ENCODE peak calls at places on chromosomes 5 and 9, in six cellular contexts. Z, E, K, M, X and L are unnamed samples. For H3K4me1, the result is how much of the 10 kb centered on the place peaks cover.

GRCh38 chr5:140480310-140481014 is 67.0 kb upstream of the EIF4EBP3 start:
- DNase-seq in Z (no peak), E (no peak), K (no peak), M (no peak), X (no peak), L (no peak)

GRCh38 chr5:129511291-129511690 is 51.2 kb downstream of the ADAMTS19 start:
- DNase-seq in Z (no peak), E (no peak), K (no peak), M (no peak), X (no peak), L (no peak)

GRCh38 chr5:78526049-78526525 is 122.5 kb downstream of the LHFPL2 start:
- DNase-seq in Z (no peak), E (peak), K (no peak), M (no peak), X (no peak), L (peak)

GRCh38 chr9:121683652-121684051 is 32.2 kb downstream of the DAB2IP start:
- DNase-seq in Z (no peak), E (no peak), K (no peak), M (no peak), X (no peak), L (no peak)

GRCh38 chr9:86563350-86563749 is 209.1 kb upstream of the TUT7 start:
- DNase-seq in Z (no peak), E (no peak), K (no peak), M (no peak), X (no peak), L (no peak)

GRCh38 chr9:38018964-38019602 is 49.9 kb downstream of the SHB start:
- DNase-seq in Z (peak), E (peak), K (no peak), M (peak), X (peak), L (no peak)

GRCh38 chr9:37026936-37027581 is 7.0 kb downstream of the PAX5 start:
- DNase-seq in Z (no peak), E (no peak), K (no peak), M (no peak), X (peak), L (no peak)

GRCh38 chr5:141800629-141801028 is 77.6 kb downstream of the PCDH1 start:
- DNase-seq in Z (no peak), E (no peak), K (no peak), M (no peak), X (peak), L (no peak)

GRCh38 chr9:82720515-82720914 is 342.4 kb downstream of the RASEF start:
- DNase-seq in Z (no peak), E (no peak), K (no peak), M (no peak), X (no peak), L (no peak)

GRCh38 chr5:116032094-116032517 is at the start of gene ARL14EPL:
- DNase-seq in Z (no peak), E (peak), K (no peak), M (peak), X (peak), L (peak)

GRCh38 chr5:29924107-29924506 is 1269.4 kb upstream of the CDH6 start:
- DNase-seq in Z (no peak), E (no peak), K (no peak), M (no peak), X (no peak), L (no peak)

GRCh38 chr5:146041180-146041789 is 64.1 kb downstream of the PLAC8L1 start:
- DNase-seq in Z (no peak), E (peak), K (peak), M (no peak), X (no peak), L (no peak)

GRCh38 chr5:51479840-51480239 is 96.6 kb downstream of the ISL1 start:
- DNase-seq in Z (no peak), E (no peak), K (no peak), M (no peak), X (no peak), L (no peak)

GRCh38 chr9:98104445-98104881 is 14.6 kb downstream of the TRIM14 start:
- DNase-seq in Z (no peak), E (no peak), K (no peak), M (no peak), X (no peak), L (no peak)

DNA sequence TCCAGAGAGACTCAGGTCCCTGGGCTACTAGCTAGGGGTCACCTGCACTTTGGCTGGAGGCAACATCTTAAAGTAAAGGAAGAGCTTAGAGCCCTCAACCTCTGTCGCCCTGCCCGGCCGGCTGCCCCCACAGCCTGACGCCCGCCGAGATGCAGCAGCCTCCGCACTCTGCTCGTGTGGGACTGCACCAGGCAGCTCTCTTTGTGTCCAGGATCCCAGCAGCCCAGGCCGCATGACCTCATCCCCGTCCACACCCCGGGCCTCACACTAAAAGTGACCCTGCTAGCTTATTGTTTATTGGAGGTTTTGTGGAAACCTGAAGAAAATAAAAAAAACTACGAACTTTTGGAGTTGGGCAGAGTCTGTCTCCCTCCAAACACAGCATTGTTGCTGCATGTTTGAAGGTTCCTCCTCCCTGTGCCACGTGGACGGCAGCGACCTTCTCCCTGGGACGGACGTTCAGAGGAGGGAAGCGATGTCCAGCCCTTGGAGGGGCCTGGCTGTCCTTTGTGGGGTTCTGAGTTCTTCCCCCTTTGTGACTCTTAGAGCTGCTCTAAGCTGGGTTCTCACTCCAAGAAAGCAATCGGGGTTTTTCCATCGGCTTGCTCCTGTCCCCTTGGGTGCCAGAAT is 103.6 kb upstream of the COL5A1 start:
- DNase-seq in Z (no peak), E (no peak), K (no peak), M (no peak), X (no peak), L (no peak)
- H3K4me1 ChIP-seq in Z (under half), E (under half), K (under half), M (under half), X (under half), L (under half)

GRCh38 chr5:95712347-95712958 is 18.7 kb upstream of the RHOBTB3 start:
- DNase-seq in Z (no peak), E (peak), K (no peak), M (no peak), X (no peak), L (no peak)

GRCh38 chr5:95711501-95712346 is 19.4 kb upstream of the RHOBTB3 start:
- DNase-seq in Z (no peak), E (no peak), K (no peak), M (no peak), X (no peak), L (no peak)

GRCh38 chr5:95708876-95709275 is 22.3 kb upstream of the RHOBTB3 start:
- DNase-seq in Z (no peak), E (no peak), K (no peak), M (no peak), X (no peak), L (no peak)

GRCh38 chr5:95707055-95707454 is 24.1 kb upstream of the RHOBTB3 start:
- DNase-seq in Z (no peak), E (no peak), K (no peak), M (no peak), X (no peak), L (no peak)

GRCh38 chr5:95709967-95710650 is 21.0 kb upstream of the RHOBTB3 start:
- DNase-seq in Z (peak), E (peak), K (no peak), M (peak), X (peak), L (no peak)
- H3K4me3 ChIP-seq in Z (no peak), E (no peak), K (no peak), M (no peak), X (no peak), L (peak)

DNA sequence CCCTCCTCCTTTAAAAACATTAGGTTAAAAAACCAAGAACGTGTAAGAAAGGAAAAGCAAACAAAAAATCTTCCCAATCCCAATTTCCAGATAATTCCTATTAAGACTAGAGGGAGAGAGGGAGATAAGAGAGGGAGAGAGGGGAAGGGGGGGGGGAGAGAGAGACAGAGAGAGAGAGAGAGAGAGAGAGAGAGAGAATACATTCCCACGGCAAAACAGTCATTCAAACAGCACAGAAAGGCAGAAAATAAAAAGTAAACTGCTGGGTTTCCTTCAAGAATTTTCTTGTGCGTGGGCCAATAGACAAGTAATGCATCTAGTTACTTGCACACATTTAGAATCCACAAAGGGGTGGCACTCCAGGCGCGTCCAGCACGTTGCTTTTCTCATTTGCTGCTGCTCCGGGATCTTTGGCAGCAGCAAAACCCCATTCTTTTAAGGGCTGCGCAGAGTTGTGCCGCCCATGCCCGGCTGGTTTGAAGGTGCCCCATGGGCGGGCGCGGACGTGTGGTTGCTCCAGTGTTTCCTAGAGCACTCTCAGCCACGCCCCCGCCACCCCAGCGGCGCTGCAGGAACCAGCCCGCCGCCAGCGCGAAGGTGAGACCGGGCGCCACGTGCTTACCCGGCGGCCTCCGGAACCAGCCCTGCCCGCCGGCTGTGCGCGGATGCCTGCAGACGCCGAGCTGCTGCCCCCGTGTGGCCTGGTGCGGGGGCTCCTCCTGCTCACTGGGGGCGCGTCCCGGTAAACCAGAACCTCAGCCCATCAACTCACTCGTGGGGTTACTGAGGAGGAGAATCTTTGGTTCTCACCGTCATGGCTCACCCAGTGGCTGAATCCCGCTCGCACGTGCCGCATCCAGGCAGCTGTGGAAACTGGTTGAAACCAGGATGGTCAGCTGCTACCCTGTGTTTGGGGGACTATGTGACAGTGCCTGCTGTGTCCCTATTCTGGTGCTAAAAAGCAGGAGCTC is 44.6 kb downstream of the STC2 start:
- DNase-seq in Z (peak), E (peak), K (peak), M (peak), X (peak), L (no peak)
- TF ChIP-seq CTCF in Z (peak), E (peak), K (peak), M (peak), X (peak), L (peak)

DNA sequence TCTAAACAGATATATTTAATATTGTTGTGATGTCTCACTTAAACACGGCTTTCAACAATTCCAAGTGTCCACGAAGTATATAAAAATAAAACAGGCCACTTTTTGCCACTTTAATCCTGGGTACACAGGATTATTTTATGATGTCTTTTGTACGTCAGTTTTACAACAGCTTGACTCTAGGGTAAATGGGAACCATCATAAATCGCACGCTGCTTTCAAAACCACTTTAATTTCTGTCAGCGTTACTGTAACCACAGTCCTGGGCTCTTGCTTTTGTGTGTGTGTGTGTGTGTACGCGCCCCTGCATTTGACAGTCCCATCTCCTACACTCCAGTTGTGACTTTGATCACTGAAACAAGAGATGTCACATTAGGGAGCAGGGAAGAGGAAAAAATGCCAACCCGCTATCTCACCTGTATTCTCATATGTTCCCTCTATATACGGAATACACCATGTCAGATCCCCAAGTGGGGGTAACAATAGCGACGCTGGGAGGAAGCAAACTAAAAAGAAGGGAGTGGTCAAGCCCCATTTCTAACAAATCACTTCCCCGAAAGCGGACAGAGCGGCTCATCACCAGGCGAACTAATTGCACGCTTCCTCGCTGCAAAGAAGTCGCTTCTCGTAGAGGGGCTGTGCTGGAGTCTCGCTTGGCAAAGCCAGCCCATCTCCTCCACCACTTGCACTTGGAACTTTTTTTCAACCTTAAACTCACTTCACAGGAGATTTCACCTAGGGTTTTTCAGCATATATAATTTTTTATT is 1.1 kb downstream of the BNC2 start:
- DNase-seq in Z (peak), E (no peak), K (no peak), M (no peak), X (no peak), L (no peak)
- H3K4me1 ChIP-seq in Z (under half), E (under half), K (under half), M (under half), X (under half), L (under half)

DNA sequence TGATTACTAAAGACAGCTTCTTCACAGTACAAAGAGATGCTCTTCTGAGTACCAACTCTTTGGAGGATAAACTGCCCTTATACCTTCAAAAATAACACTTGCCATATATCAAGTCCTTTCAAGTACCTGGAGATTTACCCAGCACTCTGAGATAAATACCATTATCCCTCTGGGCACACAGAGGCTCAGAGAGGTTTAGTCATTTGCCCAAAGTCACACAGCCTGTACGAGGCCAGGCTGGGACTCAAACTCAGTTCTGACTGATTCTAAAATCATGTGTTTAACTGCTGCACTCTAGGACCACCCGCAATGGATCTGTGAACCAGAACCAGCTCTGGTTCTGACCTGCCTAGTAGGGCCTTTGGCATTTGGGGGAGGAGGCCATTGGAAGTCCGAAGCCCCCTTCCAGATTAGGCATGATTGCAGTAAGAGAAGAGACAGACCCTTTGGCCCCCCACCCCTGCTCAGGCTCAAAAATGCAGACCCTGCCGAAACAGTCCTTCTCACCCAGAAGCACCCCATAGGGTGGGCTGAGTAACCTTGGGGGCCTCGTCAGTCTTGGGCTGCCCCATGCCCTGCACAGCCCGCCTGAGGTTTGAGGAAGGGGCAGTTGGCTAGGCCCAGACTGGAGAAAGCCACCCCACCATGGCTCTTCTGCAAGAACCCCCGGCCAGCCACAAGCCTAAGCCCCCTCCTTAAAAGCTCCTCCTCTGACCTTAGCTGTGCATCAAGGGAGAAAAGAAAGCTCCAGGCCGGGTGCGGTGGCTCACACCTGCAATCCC is 32.8 kb upstream of the IL17B start:
- DNase-seq in Z (no peak), E (no peak), K (no peak), M (no peak), X (no peak), L (no peak)
- H3K4me3 ChIP-seq in Z (peak), E (no peak), K (no peak), M (no peak), X (no peak), L (peak)

DNA sequence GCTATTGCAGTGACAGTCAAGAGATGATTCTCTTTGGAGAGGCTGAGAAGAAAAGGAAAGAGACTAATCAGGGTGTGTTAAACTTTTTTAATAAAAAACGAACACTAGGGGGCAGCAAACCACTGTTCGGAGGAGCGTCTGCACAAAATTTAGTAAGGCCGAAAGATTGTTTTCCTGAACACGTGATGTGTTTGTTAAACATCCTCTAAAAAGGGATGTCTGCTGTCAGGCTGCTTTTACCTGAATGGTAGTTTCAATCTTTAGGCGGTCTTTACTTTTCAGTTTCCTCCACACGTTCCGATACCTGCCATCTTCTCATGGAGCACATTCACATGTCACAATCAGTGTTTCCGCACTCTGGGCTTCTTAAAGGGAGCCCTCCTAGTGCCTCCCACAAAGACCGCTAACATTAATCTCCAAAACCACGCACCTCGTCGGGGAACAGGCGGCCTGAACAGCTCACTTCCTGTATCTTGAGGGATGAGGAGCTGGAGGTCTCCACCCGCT is 125.2 kb downstream of the GPBP1 start:
- DNase-seq in Z (peak), E (peak), K (peak), M (peak), X (peak), L (no peak)
- TF ChIP-seq CTCF in Z (peak), E (peak), K (peak), M (peak), X (peak), L (peak)